ENCODE peak calls at places on chromosomes 12 and 14, in six cellular contexts. One of them, this sample, is unnamed.
A peak's percentile ranks its signal among the peaks of the same experiment; 100 is the strongest.

GRCh38 chr14:83734431-83734830 is 1795.5 kb upstream of the FLRT2 start:
- DNase-seq in NT2/D1: no peak
- DNase-seq in epithelial cell of esophagus: no peak
- DNase-seq in Caco-2: no peak
- DNase-seq in MM.1S: no peak
- DNase-seq in ovary: no peak
- DNase-seq in this sample: no peak

GRCh38 chr14:92513966-92514843 is 624 bp downstream of the RIN3 start:
- DNase-seq in NT2/D1: no peak
- DNase-seq in Caco-2: no peak
- DNase-seq in ovary: peak; percentile 26
- DNase-seq in epithelial cell of esophagus: peak; percentile 28
- DNase-seq in MM.1S: no peak
- DNase-seq in this sample: no peak

GRCh38 chr12:116525418-116526001 is 33.7 kb upstream of the MAP1LC3B2 start:
- DNase-seq in epithelial cell of esophagus: peak; percentile 91
- DNase-seq in MM.1S: no peak
- DNase-seq in NT2/D1: no peak
- DNase-seq in Caco-2: no peak
- DNase-seq in ovary: peak; percentile 65
- DNase-seq in this sample: no peak

GRCh38 chr14:96320605-96321004 is 42.5 kb downstream of the ATG2B start:
- DNase-seq in epithelial cell of esophagus: no peak
- DNase-seq in Caco-2: no peak
- DNase-seq in NT2/D1: no peak
- DNase-seq in MM.1S: no peak
- DNase-seq in ovary: no peak
- DNase-seq in this sample: no peak

GRCh38 chr12:2751230-2751629 is 43.5 kb upstream of the FKBP4 start:
- DNase-seq in MM.1S: no peak
- DNase-seq in epithelial cell of esophagus: no peak
- DNase-seq in ovary: no peak
- DNase-seq in NT2/D1: no peak
- DNase-seq in Caco-2: no peak
- DNase-seq in this sample: no peak

GRCh38 chr12:131222271-131223139 is 268.8 kb downstream of the ADGRD1 start:
- DNase-seq in Caco-2: no peak
- DNase-seq in MM.1S: no peak
- DNase-seq in epithelial cell of esophagus: no peak
- DNase-seq in NT2/D1: no peak
- DNase-seq in ovary: no peak
- DNase-seq in this sample: peak; percentile 30

GRCh38 chr12:30694971-30695326 is 720 bp downstream of the IPO8 start:
- DNase-seq in ovary: peak; percentile 24
- DNase-seq in epithelial cell of esophagus: peak; percentile 58
- DNase-seq in Caco-2: peak; percentile 59
- DNase-seq in NT2/D1: no peak
- DNase-seq in MM.1S: peak; percentile 35
- DNase-seq in this sample: no peak

GRCh38 chr12:12331896-12332295 is 18.1 kb downstream of the MANSC1 start:
- DNase-seq in Caco-2: no peak
- DNase-seq in MM.1S: no peak
- DNase-seq in epithelial cell of esophagus: peak; percentile 83
- DNase-seq in ovary: no peak
- DNase-seq in NT2/D1: no peak
- DNase-seq in this sample: no peak

GRCh38 chr12:70365648-70366518 is at the start of gene KCNMB4:
- DNase-seq in NT2/D1: peak; percentile 76
- DNase-seq in MM.1S: peak; percentile 79
- DNase-seq in Caco-2: peak; percentile 69
- DNase-seq in ovary: peak; percentile 61
- DNase-seq in epithelial cell of esophagus: peak; percentile 48
- DNase-seq in this sample: peak; percentile 21

GRCh38 chr14:100438678-100439592 is 115.8 kb downstream of the SLC25A47 start:
- DNase-seq in MM.1S: no peak
- DNase-seq in NT2/D1: no peak
- DNase-seq in epithelial cell of esophagus: peak; percentile 98
- DNase-seq in Caco-2: no peak
- DNase-seq in ovary: no peak
- DNase-seq in this sample: no peak

GRCh38 chr12:81257952-81258551 is 180.2 kb downstream of the ACSS3 start:
- DNase-seq in ovary: no peak
- DNase-seq in epithelial cell of esophagus: peak; percentile 45
- DNase-seq in Caco-2: no peak
- DNase-seq in NT2/D1: peak; percentile 49
- DNase-seq in MM.1S: peak; percentile 62
- DNase-seq in this sample: peak; percentile 11

GRCh38 chr14:66476964-66477363 is 9.2 kb upstream of the CCDC196 start:
- DNase-seq in ovary: no peak
- DNase-seq in Caco-2: no peak
- DNase-seq in NT2/D1: no peak
- DNase-seq in MM.1S: no peak
- DNase-seq in epithelial cell of esophagus: peak; percentile 39
- DNase-seq in this sample: no peak

GRCh38 chr12:68011882-68012207 is 22.6 kb downstream of the IFNG-AS1 start:
- DNase-seq in Caco-2: no peak
- DNase-seq in ovary: no peak
- DNase-seq in NT2/D1: no peak
- DNase-seq in MM.1S: no peak
- DNase-seq in epithelial cell of esophagus: no peak
- DNase-seq in this sample: peak; percentile 19

GRCh38 chr14:95290769-95291440 is 28.8 kb downstream of the CLMN start:
- DNase-seq in NT2/D1: no peak
- DNase-seq in Caco-2: no peak
- DNase-seq in epithelial cell of esophagus: peak; percentile 72
- DNase-seq in MM.1S: no peak
- DNase-seq in ovary: no peak
- DNase-seq in this sample: no peak

GRCh38 chr12:101597164-101597563 is 2.4 kb downstream of the MYBPC1 start:
- DNase-seq in NT2/D1: no peak
- DNase-seq in ovary: no peak
- DNase-seq in epithelial cell of esophagus: no peak
- DNase-seq in MM.1S: no peak
- DNase-seq in Caco-2: no peak
- DNase-seq in this sample: no peak

GRCh38 chr12:88897723-88898122 is 317.5 kb upstream of the KITLG start:
- DNase-seq in Caco-2: no peak
- DNase-seq in NT2/D1: no peak
- DNase-seq in MM.1S: no peak
- DNase-seq in epithelial cell of esophagus: peak; percentile 27
- DNase-seq in ovary: no peak
- DNase-seq in this sample: no peak

GRCh38 chr12:124273630-124274029 is 21.3 kb upstream of the RFLNA start:
- DNase-seq in Caco-2: peak; percentile 84
- DNase-seq in NT2/D1: peak; percentile 56
- DNase-seq in MM.1S: no peak
- DNase-seq in ovary: no peak
- DNase-seq in epithelial cell of esophagus: peak; percentile 86
- DNase-seq in this sample: peak; percentile 47

GRCh38 chr12:9120487-9121184 is 4.9 kb upstream of the A2M start:
- DNase-seq in ovary: no peak
- DNase-seq in epithelial cell of esophagus: no peak
- DNase-seq in NT2/D1: no peak
- DNase-seq in MM.1S: no peak
- DNase-seq in Caco-2: no peak
- DNase-seq in this sample: no peak

GRCh38 chr12:9127484-9127883 is 11.8 kb upstream of the A2M start:
- DNase-seq in NT2/D1: no peak
- DNase-seq in MM.1S: no peak
- DNase-seq in epithelial cell of esophagus: no peak
- DNase-seq in Caco-2: no peak
- DNase-seq in ovary: no peak
- DNase-seq in this sample: no peak

GRCh38 chr12:9124346-9125031 is 8.8 kb upstream of the A2M start:
- DNase-seq in NT2/D1: no peak
- DNase-seq in Caco-2: no peak
- DNase-seq in MM.1S: no peak
- DNase-seq in epithelial cell of esophagus: no peak
- DNase-seq in ovary: no peak
- DNase-seq in this sample: no peak

GRCh38 chr12:9122166-9122609 is 6.5 kb upstream of the A2M start:
- DNase-seq in NT2/D1: no peak
- DNase-seq in Caco-2: peak; percentile 65
- DNase-seq in epithelial cell of esophagus: no peak
- DNase-seq in MM.1S: no peak
- DNase-seq in ovary: no peak
- DNase-seq in this sample: no peak

DNA sequence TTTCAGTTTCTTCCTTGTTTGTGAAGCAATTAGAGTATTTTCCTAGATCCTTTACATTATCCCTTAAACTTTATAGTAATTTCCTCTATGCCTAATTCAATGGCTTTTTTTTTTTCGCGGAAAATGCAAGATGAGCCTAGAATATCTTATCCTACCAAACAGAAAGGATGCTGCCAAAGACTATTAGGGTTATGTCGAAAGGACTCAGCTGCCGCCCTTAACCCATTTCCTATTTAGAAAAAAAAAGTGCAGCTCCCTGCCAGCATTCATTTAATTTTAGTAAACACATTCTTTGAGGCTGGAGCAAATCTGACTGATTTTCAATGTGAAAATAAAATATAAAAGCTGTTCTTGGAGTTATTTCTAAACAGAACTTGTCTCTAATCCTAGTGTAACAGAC is 8.0 kb upstream of the A2M start:
- DNase-seq in ovary: no peak
- DNase-seq in epithelial cell of esophagus: no peak
- DNase-seq in NT2/D1: no peak
- DNase-seq in Caco-2: no peak
- DNase-seq in MM.1S: no peak
- DNase-seq in this sample: no peak
- H3K4me3 ChIP-seq in ovary: peak overlapping the region; percentile 29
- H3K4me3 ChIP-seq in epithelial cell of esophagus: no peak overlapping the region
- H3K4me3 ChIP-seq in NT2/D1: no peak overlapping the region
- H3K4me3 ChIP-seq in Caco-2: no peak overlapping the region
- H3K4me3 ChIP-seq in MM.1S: no peak overlapping the region
- H3K4me3 ChIP-seq in this sample: no peak overlapping the region

GRCh38 chr12:15592934-15593333 is 196.3 kb downstream of the EPS8 start:
- DNase-seq in Caco-2: no peak
- DNase-seq in ovary: no peak
- DNase-seq in NT2/D1: no peak
- DNase-seq in MM.1S: no peak
- DNase-seq in epithelial cell of esophagus: no peak
- DNase-seq in this sample: no peak

GRCh38 chr12:15590180-15590826 is 198.9 kb downstream of the EPS8 start:
- DNase-seq in Caco-2: peak; percentile 60
- DNase-seq in epithelial cell of esophagus: peak; percentile 77
- DNase-seq in NT2/D1: peak; percentile 80
- DNase-seq in MM.1S: peak; percentile 60
- DNase-seq in ovary: peak; percentile 42
- DNase-seq in this sample: peak; percentile 53

GRCh38 chr12:15584366-15585041 is 204.7 kb downstream of the EPS8 start:
- DNase-seq in epithelial cell of esophagus: peak; percentile 80
- DNase-seq in MM.1S: peak; percentile 63
- DNase-seq in NT2/D1: peak; percentile 86
- DNase-seq in ovary: no peak
- DNase-seq in Caco-2: no peak
- DNase-seq in this sample: peak; percentile 46

GRCh38 chr12:15591811-15592210 is 197.4 kb downstream of the EPS8 start:
- DNase-seq in MM.1S: no peak
- DNase-seq in ovary: no peak
- DNase-seq in Caco-2: no peak
- DNase-seq in epithelial cell of esophagus: no peak
- DNase-seq in NT2/D1: no peak
- DNase-seq in this sample: no peak

GRCh38 chr12:15589328-15590032 is 199.7 kb downstream of the EPS8 start:
- DNase-seq in NT2/D1: no peak
- DNase-seq in MM.1S: no peak
- DNase-seq in epithelial cell of esophagus: no peak
- DNase-seq in Caco-2: no peak
- DNase-seq in ovary: no peak
- DNase-seq in this sample: no peak
- H3K4me3 ChIP-seq in NT2/D1: no peak overlapping the region
- H3K4me3 ChIP-seq in MM.1S: no peak overlapping the region
- H3K4me3 ChIP-seq in epithelial cell of esophagus: no peak overlapping the region
- H3K4me3 ChIP-seq in Caco-2: no peak overlapping the region
- H3K4me3 ChIP-seq in ovary: no peak overlapping the region
- H3K4me3 ChIP-seq in this sample: no peak overlapping the region

GRCh38 chr12:107148105-107148504 is 54.8 kb upstream of the CRY1 start:
- DNase-seq in NT2/D1: no peak
- DNase-seq in Caco-2: no peak
- DNase-seq in epithelial cell of esophagus: no peak
- DNase-seq in MM.1S: no peak
- DNase-seq in ovary: no peak
- DNase-seq in this sample: no peak
- H3K4me3 ChIP-seq in NT2/D1: no peak overlapping the region
- H3K4me3 ChIP-seq in Caco-2: no peak overlapping the region
- H3K4me3 ChIP-seq in epithelial cell of esophagus: no peak overlapping the region
- H3K4me3 ChIP-seq in MM.1S: no peak overlapping the region
- H3K4me3 ChIP-seq in ovary: no peak overlapping the region
- H3K4me3 ChIP-seq in this sample: no peak overlapping the region

DNA sequence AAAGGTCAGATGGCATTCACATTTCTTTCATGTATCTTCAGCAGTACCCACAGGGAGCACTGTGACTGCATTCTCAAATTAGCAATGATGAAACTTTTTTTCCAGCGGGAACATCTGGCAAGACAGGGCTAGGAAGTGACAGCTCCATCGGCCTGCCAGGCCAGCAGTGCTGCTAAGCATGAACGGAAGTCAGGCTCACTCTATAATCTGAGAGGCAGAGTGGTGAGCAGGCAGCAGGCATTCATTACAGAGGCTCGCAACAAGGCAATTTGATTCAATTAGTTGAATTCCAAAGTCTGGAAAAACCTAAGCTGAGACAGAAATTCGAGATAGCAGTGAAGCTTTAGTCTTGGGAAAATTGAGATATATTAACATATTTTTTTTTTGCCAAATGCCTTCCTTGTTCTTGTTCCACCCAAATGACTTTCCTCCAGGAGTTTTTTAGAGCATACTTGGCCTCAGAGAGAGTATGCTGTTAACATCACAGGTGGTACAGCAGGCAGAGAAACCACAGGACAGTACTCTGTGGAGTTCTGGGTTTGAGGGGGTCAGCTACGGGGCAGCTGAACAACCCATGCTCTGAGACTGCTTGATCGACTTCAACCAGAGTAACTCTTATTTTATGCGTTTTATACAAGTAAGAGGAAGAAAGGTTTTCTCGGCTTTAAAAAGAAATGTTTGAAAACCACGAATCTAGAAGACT is 414.9 kb downstream of the APAF1 start:
- DNase-seq in MM.1S: no peak
- DNase-seq in epithelial cell of esophagus: no peak
- DNase-seq in Caco-2: no peak
- DNase-seq in NT2/D1: no peak
- DNase-seq in ovary: no peak
- DNase-seq in this sample: no peak
- H3K4me3 ChIP-seq in MM.1S: no peak overlapping the region
- H3K4me3 ChIP-seq in epithelial cell of esophagus: no peak overlapping the region
- H3K4me3 ChIP-seq in Caco-2: no peak overlapping the region
- H3K4me3 ChIP-seq in NT2/D1: no peak overlapping the region
- H3K4me3 ChIP-seq in ovary: no peak overlapping the region
- H3K4me3 ChIP-seq in this sample: no peak overlapping the region